ENCODE peak calls at places on chromosome 3, in six cellular contexts. I is hippocampal formation, Z is pons, S is thoracic aorta, A is cortex of kidney, U is cardiac fibroblast. L is an unnamed sample.

GRCh38 chr3:42497009-42497731 is 5.3 kb upstream of the VIPR1 start:
- DNase-seq in I (no peak), Z (no peak), S (no peak), A (no peak), U (peak; percentile 73), L (peak; percentile 55)

GRCh38 chr3:140252812-140253656 is 318.0 kb downstream of the CLSTN2 start:
- DNase-seq in I (no peak), Z (no peak), S (no peak), A (no peak), U (no peak), L (no peak)

GRCh38 chr3:122000936-122001605 is 21.0 kb downstream of the ILDR1 start:
- DNase-seq in I (no peak), Z (no peak), S (no peak), A (no peak), U (no peak), L (no peak)

GRCh38 chr3:138289260-138289659 is 40.4 kb downstream of the NME9 start:
- DNase-seq in I (no peak), Z (no peak), S (no peak), A (no peak), U (no peak), L (no peak)

GRCh38 chr3:13015286-13016082 is 57.7 kb downstream of the IQSEC1 start:
- DNase-seq in I (no peak), Z (no peak), S (no peak), A (no peak), U (no peak), L (peak; percentile 78)

GRCh38 chr3:14295777-14296176 is 106.6 kb upstream of the SLC6A6 start:
- DNase-seq in I (no peak), Z (no peak), S (no peak), A (no peak), U (no peak), L (no peak)

GRCh38 chr3:71461749-71462483 is 121.6 kb downstream of the FOXP1 start:
- DNase-seq in I (no peak), Z (no peak), S (no peak), A (no peak), U (no peak), L (no peak)

GRCh38 chr3:193640165-193640706 is 47.2 kb downstream of the OPA1 start:
- DNase-seq in I (no peak), Z (no peak), S (no peak), A (no peak), U (no peak), L (no peak)

GRCh38 chr3:30760040-30760439 is 134.4 kb downstream of the GADL1 start:
- DNase-seq in I (no peak), Z (no peak), S (no peak), A (no peak), U (no peak), L (no peak)

GRCh38 chr3:29099296-29099695 is 181.6 kb upstream of the RBMS3 start:
- DNase-seq in I (no peak), Z (no peak), S (no peak), A (no peak), U (peak; percentile 62), L (no peak)

GRCh38 chr3:177929310-177929709 is 606.9 kb upstream of the KCNMB2 start:
- DNase-seq in I (no peak), Z (no peak), S (no peak), A (no peak), U (no peak), L (no peak)

GRCh38 chr3:140505876-140506275 is 172.0 kb upstream of the TRIM42 start:
- DNase-seq in I (no peak), Z (no peak), S (no peak), A (no peak), U (no peak), L (no peak)

GRCh38 chr3:141176775-141177174 is 54.9 kb upstream of the PXYLP1 start:
- DNase-seq in I (no peak), Z (no peak), S (no peak), A (no peak), U (no peak), L (no peak)

GRCh38 chr3:65979731-65980130 is 59.0 kb downstream of the MAGI1 start:
- DNase-seq in I (no peak), Z (peak; percentile 24), S (no peak), A (no peak), U (peak; percentile 51), L (no peak)

GRCh38 chr3:8762607-8763377 is 6.6 kb downstream of the OXTR start:
- DNase-seq in I (no peak), Z (no peak), S (no peak), A (no peak), U (no peak), L (peak; percentile 42)

GRCh38 chr3:64195786-64196185 is 29.5 kb downstream of the PRICKLE2 start:
- DNase-seq in I (no peak), Z (no peak), S (no peak), A (no peak), U (no peak), L (no peak)

GRCh38 chr3:150385296-150386242 is 22.5 kb upstream of the TSC22D2 start:
- DNase-seq in I (no peak), Z (no peak), S (no peak), A (no peak), U (no peak), L (no peak)

GRCh38 chr3:15471861-15472260 is 44.5 kb downstream of the EAF1 start:
- DNase-seq in I (no peak), Z (no peak), S (no peak), A (no peak), U (no peak), L (no peak)

GRCh38 chr3:94252316-94252715 is 189.5 kb downstream of the NSUN3 start:
- DNase-seq in I (no peak), Z (no peak), S (no peak), A (no peak), U (no peak), L (no peak)

GRCh38 chr3:172965256-172965655 is 175.8 kb downstream of the SPATA16 start:
- DNase-seq in I (no peak), Z (no peak), S (no peak), A (no peak), U (peak; percentile 8), L (no peak)

GRCh38 chr3:48877671-48878070 is 21.0 kb downstream of the SLC25A20 start:
- DNase-seq in I (no peak), Z (no peak), S (no peak), A (no peak), U (no peak), L (no peak)

GRCh38 chr3:126908752-126909275 is 74.1 kb upstream of the PLXNA1 start:
- DNase-seq in I (no peak), Z (no peak), S (no peak), A (no peak), U (no peak), L (no peak)

GRCh38 chr3:22835041-22835440 is 368.1 kb upstream of the UBE2E2 start:
- DNase-seq in I (no peak), Z (peak; percentile 48), S (no peak), A (no peak), U (no peak), L (no peak)

GRCh38 chr3:113212155-113212844 is 943 bp downstream of the BOC start:
- DNase-seq in I (no peak), Z (no peak), S (no peak), A (no peak), U (peak; percentile 27), L (no peak)